ENCODE peak calls at places on chromosome X, in nine cellular contexts. One of them, this sample, is unnamed.
A peak's percentile ranks its signal among the peaks of the same experiment; 100 is the strongest.

GRCh38 chrX:86806786-86807185 is 658.5 kb downstream of the DACH2 start:
- DNase-seq in SK-N-SH: peak; percentile 12
- DNase-seq in upper lobe of left lung: no peak
- DNase-seq in esophagus muscularis mucosa: no peak
- DNase-seq in GM23338: peak; percentile 56
- DNase-seq in HepG2: peak; percentile 6
- DNase-seq in HCT116: no peak
- DNase-seq in sigmoid colon: no peak
- DNase-seq in endothelial cell of umbilical vein: no peak
- DNase-seq in this sample: no peak

GRCh38 chrX:16836371-16836770 is 33.8 kb downstream of the RBBP7 start:
- DNase-seq in SK-N-SH: peak; percentile 47
- DNase-seq in upper lobe of left lung: peak; percentile 34
- DNase-seq in esophagus muscularis mucosa: no peak
- DNase-seq in GM23338: peak; percentile 49
- DNase-seq in HepG2: peak; percentile 17
- DNase-seq in HCT116: no peak
- DNase-seq in sigmoid colon: no peak
- DNase-seq in endothelial cell of umbilical vein: no peak
- DNase-seq in this sample: no peak

GRCh38 chrX:130285069-130285620 is 16.4 kb upstream of the ZNF280C start:
- DNase-seq in SK-N-SH: peak; percentile 15
- DNase-seq in upper lobe of left lung: no peak
- DNase-seq in esophagus muscularis mucosa: no peak
- DNase-seq in GM23338: no peak
- DNase-seq in HepG2: no peak
- DNase-seq in HCT116: no peak
- DNase-seq in sigmoid colon: no peak
- DNase-seq in endothelial cell of umbilical vein: no peak
- DNase-seq in this sample: no peak

GRCh38 chrX:12955882-12956703 is 18.8 kb upstream of the TMSB4X start:
- DNase-seq in SK-N-SH: no peak
- DNase-seq in upper lobe of left lung: peak; percentile 40
- DNase-seq in esophagus muscularis mucosa: no peak
- DNase-seq in GM23338: no peak
- DNase-seq in HepG2: peak; percentile 46
- DNase-seq in HCT116: peak; percentile 46
- DNase-seq in sigmoid colon: no peak
- DNase-seq in endothelial cell of umbilical vein: peak; percentile 78
- DNase-seq in this sample: peak; percentile 94

GRCh38 chrX:41802958-41803357 is 79.0 kb downstream of the GPR82 start:
- DNase-seq in SK-N-SH: no peak
- DNase-seq in upper lobe of left lung: no peak
- DNase-seq in esophagus muscularis mucosa: no peak
- DNase-seq in GM23338: peak; percentile 44
- DNase-seq in HepG2: no peak
- DNase-seq in HCT116: no peak
- DNase-seq in sigmoid colon: no peak
- DNase-seq in endothelial cell of umbilical vein: no peak
- DNase-seq in this sample: no peak

GRCh38 chrX:122641826-122642225 is 542.3 kb upstream of the GRIA3 start:
- DNase-seq in SK-N-SH: no peak
- DNase-seq in upper lobe of left lung: no peak
- DNase-seq in esophagus muscularis mucosa: no peak
- DNase-seq in GM23338: no peak
- DNase-seq in HepG2: no peak
- DNase-seq in HCT116: no peak
- DNase-seq in sigmoid colon: no peak
- DNase-seq in endothelial cell of umbilical vein: no peak
- DNase-seq in this sample: no peak

GRCh38 chrX:40094041-40094899 is 3.5 kb downstream of the BCOR start:
- DNase-seq in SK-N-SH: peak; percentile 65
- DNase-seq in upper lobe of left lung: peak; percentile 84
- DNase-seq in esophagus muscularis mucosa: no peak
- DNase-seq in GM23338: no peak
- DNase-seq in HepG2: no peak
- DNase-seq in HCT116: no peak
- DNase-seq in sigmoid colon: peak; percentile 81
- DNase-seq in endothelial cell of umbilical vein: peak; percentile 11
- DNase-seq in this sample: peak; percentile 82

GRCh38 chrX:28847423-28847822 is 260.2 kb downstream of the IL1RAPL1 start:
- DNase-seq in SK-N-SH: no peak
- DNase-seq in upper lobe of left lung: no peak
- DNase-seq in esophagus muscularis mucosa: no peak
- DNase-seq in GM23338: no peak
- DNase-seq in HepG2: no peak
- DNase-seq in HCT116: peak; percentile 67
- DNase-seq in sigmoid colon: peak; percentile 64
- DNase-seq in endothelial cell of umbilical vein: no peak
- DNase-seq in this sample: no peak

DNA sequence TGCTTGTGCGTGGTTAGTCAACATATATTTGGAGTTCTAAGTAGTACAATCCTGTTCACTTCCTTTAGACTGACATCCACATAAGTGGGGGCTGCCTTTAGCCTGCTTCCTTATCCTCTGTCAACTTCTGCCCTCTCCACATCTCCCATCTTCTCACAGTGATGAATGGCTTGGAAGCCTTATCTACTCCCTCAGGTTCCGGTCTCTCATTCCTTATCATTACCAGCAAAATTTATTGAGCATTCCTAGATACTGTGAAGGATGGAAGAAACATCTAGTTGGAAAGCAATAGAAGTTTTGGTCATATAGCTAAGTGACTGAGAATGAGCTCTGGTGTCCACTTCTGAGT is 25.2 kb downstream of the DOCK11 start:
- DNase-seq in SK-N-SH: no peak
- DNase-seq in upper lobe of left lung: no peak
- DNase-seq in esophagus muscularis mucosa: no peak
- DNase-seq in GM23338: no peak
- DNase-seq in HepG2: no peak
- DNase-seq in HCT116: no peak
- DNase-seq in sigmoid colon: no peak
- DNase-seq in endothelial cell of umbilical vein: no peak
- DNase-seq in this sample: no peak
- TF ChIP-seq POLR2AphosphoS5 in SK-N-SH: no peak
- TF ChIP-seq POLR2AphosphoS5 in upper lobe of left lung: no peak
- TF ChIP-seq POLR2AphosphoS5 in esophagus muscularis mucosa: no peak
- TF ChIP-seq POLR2AphosphoS5 in GM23338: no peak
- TF ChIP-seq POLR2AphosphoS5 in HepG2: no peak
- TF ChIP-seq POLR2AphosphoS5 in HCT116: no peak
- TF ChIP-seq POLR2AphosphoS5 in sigmoid colon: no peak
- TF ChIP-seq POLR2AphosphoS5 in endothelial cell of umbilical vein: no peak
- TF ChIP-seq POLR2AphosphoS5 in this sample: no peak

GRCh38 chrX:135060697-135061096 is 8.8 kb upstream of the RTL8A start:
- DNase-seq in SK-N-SH: no peak
- DNase-seq in upper lobe of left lung: no peak
- DNase-seq in esophagus muscularis mucosa: no peak
- DNase-seq in GM23338: no peak
- DNase-seq in HepG2: no peak
- DNase-seq in HCT116: no peak
- DNase-seq in sigmoid colon: no peak
- DNase-seq in endothelial cell of umbilical vein: no peak
- DNase-seq in this sample: no peak
- H3K4me1 ChIP-seq in SK-N-SH: no peaks in the 10 kb centered on the region
- H3K4me1 ChIP-seq in upper lobe of left lung: no peaks in the 10 kb centered on the region
- H3K4me1 ChIP-seq in esophagus muscularis mucosa: no peaks in the 10 kb centered on the region
- H3K4me1 ChIP-seq in GM23338: no peaks in the 10 kb centered on the region
- H3K4me1 ChIP-seq in HepG2: no peaks in the 10 kb centered on the region
- H3K4me1 ChIP-seq in HCT116: no peaks in the 10 kb centered on the region
- H3K4me1 ChIP-seq in sigmoid colon: no peaks in the 10 kb centered on the region
- H3K4me1 ChIP-seq in endothelial cell of umbilical vein: no peaks in the 10 kb centered on the region
- H3K4me1 ChIP-seq in this sample: no peaks in the 10 kb centered on the region

GRCh38 chrX:1386338-1387127 is 5.4 kb downstream of the SLC25A6 start:
- DNase-seq in SK-N-SH: peak; percentile 29
- DNase-seq in upper lobe of left lung: no peak
- DNase-seq in esophagus muscularis mucosa: no peak
- DNase-seq in GM23338: no peak
- DNase-seq in HepG2: no peak
- DNase-seq in HCT116: no peak
- DNase-seq in sigmoid colon: peak; percentile 64
- DNase-seq in endothelial cell of umbilical vein: no peak
- DNase-seq in this sample: peak; percentile 67

GRCh38 chrX:1385824-1386223 is 6.1 kb downstream of the SLC25A6 start:
- DNase-seq in SK-N-SH: peak; percentile 25
- DNase-seq in upper lobe of left lung: peak; percentile 68
- DNase-seq in esophagus muscularis mucosa: no peak
- DNase-seq in GM23338: no peak
- DNase-seq in HepG2: no peak
- DNase-seq in HCT116: no peak
- DNase-seq in sigmoid colon: no peak
- DNase-seq in endothelial cell of umbilical vein: no peak
- DNase-seq in this sample: peak; percentile 67

GRCh38 chrX:1385251-1385794 is 6.6 kb downstream of the SLC25A6 start:
- DNase-seq in SK-N-SH: peak; percentile 27
- DNase-seq in upper lobe of left lung: no peak
- DNase-seq in esophagus muscularis mucosa: no peak
- DNase-seq in GM23338: no peak
- DNase-seq in HepG2: no peak
- DNase-seq in HCT116: no peak
- DNase-seq in sigmoid colon: peak; percentile 53
- DNase-seq in endothelial cell of umbilical vein: no peak
- DNase-seq in this sample: peak; percentile 68

GRCh38 chrX:1387141-1387776 is 4.7 kb downstream of the SLC25A6 start:
- DNase-seq in SK-N-SH: peak; percentile 19
- DNase-seq in upper lobe of left lung: peak; percentile 87
- DNase-seq in esophagus muscularis mucosa: no peak
- DNase-seq in GM23338: no peak
- DNase-seq in HepG2: no peak
- DNase-seq in HCT116: no peak
- DNase-seq in sigmoid colon: peak; percentile 65
- DNase-seq in endothelial cell of umbilical vein: no peak
- DNase-seq in this sample: peak; percentile 79

DNA sequence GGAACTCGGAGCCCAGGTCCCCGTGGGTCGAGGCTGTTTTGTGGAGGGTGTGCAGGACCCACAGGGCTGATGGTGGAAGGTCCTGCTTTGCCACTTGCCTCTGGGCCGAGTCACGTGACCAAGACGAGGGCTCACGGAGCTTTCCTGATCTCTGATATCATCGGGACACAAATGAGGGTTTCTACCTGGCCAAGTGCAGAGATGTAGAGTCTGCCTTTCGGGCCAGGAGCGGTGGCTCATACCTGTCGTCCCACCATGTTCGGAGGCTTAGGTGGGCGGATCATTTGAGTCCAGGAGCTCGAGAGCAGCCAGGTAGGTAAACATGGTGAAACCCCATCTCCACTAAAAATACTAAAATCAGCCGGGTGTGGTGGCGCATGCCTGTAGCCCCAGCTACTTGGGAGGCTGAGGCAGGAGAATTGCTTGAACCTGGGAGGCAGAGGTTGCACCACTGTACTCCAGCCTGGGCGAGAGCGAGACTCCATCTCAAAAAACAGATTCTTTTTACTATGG is 7.1 kb downstream of the SLC25A6 start:
- DNase-seq in SK-N-SH: peak; percentile 21
- DNase-seq in upper lobe of left lung: no peak
- DNase-seq in esophagus muscularis mucosa: no peak
- DNase-seq in GM23338: no peak
- DNase-seq in HepG2: no peak
- DNase-seq in HCT116: no peak
- DNase-seq in sigmoid colon: peak; percentile 60
- DNase-seq in endothelial cell of umbilical vein: no peak
- DNase-seq in this sample: peak; percentile 68
- TF ChIP-seq POLR2AphosphoS5 in SK-N-SH: peak; percentile 55
- TF ChIP-seq POLR2AphosphoS5 in upper lobe of left lung: no peak
- TF ChIP-seq POLR2AphosphoS5 in esophagus muscularis mucosa: peak; percentile 5
- TF ChIP-seq POLR2AphosphoS5 in GM23338: peak; percentile 47
- TF ChIP-seq POLR2AphosphoS5 in HepG2: peak; percentile 57
- TF ChIP-seq POLR2AphosphoS5 in HCT116: no peak
- TF ChIP-seq POLR2AphosphoS5 in sigmoid colon: peak; percentile 3
- TF ChIP-seq POLR2AphosphoS5 in endothelial cell of umbilical vein: no peak
- TF ChIP-seq POLR2AphosphoS5 in this sample: peak; percentile 62

DNA sequence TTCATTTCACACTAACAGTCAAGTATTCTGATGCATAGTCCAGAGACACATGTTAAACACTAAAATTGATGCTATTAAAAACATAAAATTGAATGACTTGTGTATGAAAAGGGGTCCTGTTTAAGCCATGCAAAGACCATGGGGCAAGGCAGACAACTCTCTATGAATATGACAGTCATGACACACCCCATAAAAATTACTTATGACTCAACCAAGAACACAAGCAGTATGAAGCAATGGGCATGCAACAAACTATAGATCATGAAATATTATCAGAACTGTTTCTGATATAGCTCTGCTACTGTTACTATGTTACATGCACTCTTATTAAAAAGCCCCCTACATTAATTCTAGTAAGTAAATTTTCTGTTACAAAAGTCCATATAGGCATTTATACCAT is 57.5 kb upstream of the ZCCHC13 start:
- DNase-seq in SK-N-SH: no peak
- DNase-seq in upper lobe of left lung: no peak
- DNase-seq in esophagus muscularis mucosa: no peak
- DNase-seq in GM23338: no peak
- DNase-seq in HepG2: no peak
- DNase-seq in HCT116: no peak
- DNase-seq in sigmoid colon: no peak
- DNase-seq in endothelial cell of umbilical vein: no peak
- DNase-seq in this sample: no peak
- H3K4me1 ChIP-seq in SK-N-SH: peaks cover 5% of the 10 kb centered on the region
- H3K4me1 ChIP-seq in upper lobe of left lung: peaks cover 27% of the 10 kb centered on the region
- H3K4me1 ChIP-seq in esophagus muscularis mucosa: peaks cover 46% of the 10 kb centered on the region
- H3K4me1 ChIP-seq in GM23338: peaks cover 23% of the 10 kb centered on the region
- H3K4me1 ChIP-seq in HepG2: peaks cover 46% of the 10 kb centered on the region
- H3K4me1 ChIP-seq in HCT116: peaks cover 62% of the 10 kb centered on the region
- H3K4me1 ChIP-seq in sigmoid colon: peaks cover 20% of the 10 kb centered on the region
- H3K4me1 ChIP-seq in endothelial cell of umbilical vein: peaks cover 63% of the 10 kb centered on the region
- H3K4me1 ChIP-seq in this sample: peaks cover 28% of the 10 kb centered on the region

GRCh38 chrX:110703641-110704040 is 92.0 kb downstream of the CHRDL1 start:
- DNase-seq in SK-N-SH: no peak
- DNase-seq in upper lobe of left lung: no peak
- DNase-seq in esophagus muscularis mucosa: no peak
- DNase-seq in GM23338: no peak
- DNase-seq in HepG2: no peak
- DNase-seq in HCT116: no peak
- DNase-seq in sigmoid colon: no peak
- DNase-seq in endothelial cell of umbilical vein: no peak
- DNase-seq in this sample: no peak
- TF ChIP-seq POLR2AphosphoS5 in SK-N-SH: no peak
- TF ChIP-seq POLR2AphosphoS5 in upper lobe of left lung: no peak
- TF ChIP-seq POLR2AphosphoS5 in esophagus muscularis mucosa: no peak
- TF ChIP-seq POLR2AphosphoS5 in GM23338: no peak
- TF ChIP-seq POLR2AphosphoS5 in HepG2: no peak
- TF ChIP-seq POLR2AphosphoS5 in HCT116: no peak
- TF ChIP-seq POLR2AphosphoS5 in sigmoid colon: no peak
- TF ChIP-seq POLR2AphosphoS5 in endothelial cell of umbilical vein: no peak
- TF ChIP-seq POLR2AphosphoS5 in this sample: no peak

GRCh38 chrX:142005532-142005931 is 101.8 kb downstream of the MAGEC1 start:
- DNase-seq in SK-N-SH: no peak
- DNase-seq in upper lobe of left lung: no peak
- DNase-seq in esophagus muscularis mucosa: no peak
- DNase-seq in GM23338: no peak
- DNase-seq in HepG2: no peak
- DNase-seq in HCT116: no peak
- DNase-seq in sigmoid colon: no peak
- DNase-seq in endothelial cell of umbilical vein: no peak
- DNase-seq in this sample: no peak
- H3K4me1 ChIP-seq in SK-N-SH: no peaks in the 10 kb centered on the region
- H3K4me1 ChIP-seq in upper lobe of left lung: no peaks in the 10 kb centered on the region
- H3K4me1 ChIP-seq in esophagus muscularis mucosa: no peaks in the 10 kb centered on the region
- H3K4me1 ChIP-seq in GM23338: no peaks in the 10 kb centered on the region
- H3K4me1 ChIP-seq in HepG2: no peaks in the 10 kb centered on the region
- H3K4me1 ChIP-seq in HCT116: no peaks in the 10 kb centered on the region
- H3K4me1 ChIP-seq in sigmoid colon: no peaks in the 10 kb centered on the region
- H3K4me1 ChIP-seq in endothelial cell of umbilical vein: no peaks in the 10 kb centered on the region
- H3K4me1 ChIP-seq in this sample: no peaks in the 10 kb centered on the region